ENCODE peak calls at places on chromosome X, in four cellular contexts. C is HuH-7.5; Q is activated naive CD8-positive, alpha-beta T cell treated with anti-CD3 and anti-CD28 coated beads, Interleukin-2, amount 50 U/mL, for 16 hours; Y is OCI-LY7. H is an unnamed sample.

GRCh38 chrX:9644335-9644734 is 121.3 kb downstream of the GPR143 start:
- DNase-seq in Q (no peak), C (no peak), Y (no peak), H (peak; percentile 68)

GRCh38 chrX:140360924-140361323 is 143.9 kb downstream of the SOX3 start:
- DNase-seq in Y (no peak), Q (no peak), C (no peak), H (no peak)

GRCh38 chrX:132086717-132087116 is 41.1 kb downstream of the FRMD7 start:
- DNase-seq in C (no peak), Q (no peak), Y (no peak), H (no peak)

GRCh38 chrX:19040373-19040772 is 56.5 kb upstream of the PHKA2 start:
- DNase-seq in Q (no peak), Y (no peak), C (no peak), H (peak; percentile 6)

GRCh38 chrX:40746536-40746935 is 11.2 kb upstream of the MED14 start:
- DNase-seq in Q (no peak), Y (no peak), C (no peak), H (no peak)

GRCh38 chrX:112834016-112834855 is 6.4 kb downstream of the AMOT start:
- DNase-seq in Q (no peak), C (no peak), Y (no peak), H (no peak)

GRCh38 chrX:25012793-25013592 is 2.8 kb downstream of the ARX start:
- DNase-seq in C (peak; percentile 45), Y (no peak), Q (no peak), H (peak; percentile 34)

GRCh38 chrX:68238568-68238967 is 194.7 kb downstream of the OPHN1 start:
- DNase-seq in Q (no peak), Y (no peak), C (no peak), H (peak; percentile 1)

GRCh38 chrX:107135076-107135964 is 16.7 kb upstream of the RBM41 start:
- DNase-seq in Q (no peak), C (no peak), Y (no peak), H (no peak)

GRCh38 chrX:24260827-24261550 is 52.9 kb downstream of the SUPT20HL2 start:
- DNase-seq in Y (no peak), C (no peak), Q (no peak), H (peak; percentile 3)

GRCh38 chrX:12360389-12360788 is 222.1 kb downstream of the FRMPD4 start:
- DNase-seq in Y (no peak), C (no peak), Q (no peak), H (no peak)

GRCh38 chrX:29090811-29091210 is 503.6 kb downstream of the IL1RAPL1 start:
- DNase-seq in Q (no peak), C (no peak), Y (no peak), H (no peak)

GRCh38 chrX:19625612-19626011 is 110.3 kb upstream of the MAP3K15 start:
- DNase-seq in Q (no peak), C (no peak), Y (no peak), H (peak; percentile 19)

GRCh38 chrX:44244008-44244407 is 99.5 kb downstream of the EFHC2 start:
- DNase-seq in C (no peak), Q (no peak), Y (peak; percentile 3), H (peak; percentile 9)

GRCh38 chrX:3142259-3143042 is 101.2 kb downstream of the ARSF start:
- DNase-seq in Q (no peak), C (no peak), Y (peak; percentile 57), H (peak; percentile 0)

GRCh38 chrX:6226646-6227444 is 1.8 kb downstream of the NLGN4X start:
- DNase-seq in C (no peak), Y (no peak), Q (no peak), H (no peak)

GRCh38 chrX:17859609-17860178 is 1.4 kb downstream of the RAI2 start:
- DNase-seq in C (no peak), Y (no peak), Q (no peak), H (no peak)